ENCODE peak calls at places on chromosomes 5 and 9, in ten cellular contexts. I, B, G, E, H, M, K, C, X and A are unnamed samples.

GRCh38 chr5:133354323-133355161 is 257.8 kb downstream of the FSTL4 start:
- DNase-seq in M (no peak), I (no peak), G (no peak), B (no peak), C (no peak), H (peak), K (no peak), E (no peak), X (no peak), A (no peak)

GRCh38 chr5:66828551-66829421 is 232.6 kb downstream of the MAST4 start:
- DNase-seq in E (peak), C (peak), H (no peak), B (peak), K (peak), G (no peak), I (peak), M (peak), X (peak), A (peak)

GRCh38 chr5:132822650-132823480 is 7.6 kb downstream of the SHROOM1 start:
- DNase-seq in K (no peak), I (peak), E (no peak), B (no peak), G (peak), C (no peak), X (no peak), M (peak), H (no peak), A (no peak)

GRCh38 chr5:86880785-86881492 is 263.2 kb downstream of the COX7C start:
- DNase-seq in M (peak), K (peak), B (no peak), H (no peak), I (peak), G (peak), E (peak), X (no peak), C (no peak), A (peak)

GRCh38 chr9:89658401-89658800 is 53.6 kb downstream of the GADD45G start:
- DNase-seq in H (no peak), I (no peak), M (peak), C (no peak), K (no peak), G (no peak), B (no peak), E (no peak), X (no peak), A (no peak)

GRCh38 chr5:89087551-89088318 is 204.8 kb upstream of the MEF2C start:
- DNase-seq in E (no peak), B (no peak), C (no peak), M (peak), H (no peak), I (no peak), G (no peak), K (no peak), X (no peak), A (no peak)

GRCh38 chr9:132001550-132001949 is 78.1 kb downstream of the MED27 start:
- DNase-seq in K (no peak), X (no peak), G (no peak), E (no peak), B (no peak), H (no peak), M (no peak), I (no peak), C (no peak), A (no peak)

GRCh38 chr5:107805166-107805565 is 134.4 kb upstream of the EFNA5 start:
- DNase-seq in B (no peak), M (peak), C (no peak), K (no peak), G (no peak), H (no peak), X (no peak), I (no peak), E (no peak), A (no peak)

GRCh38 chr5:10600629-10601245 is 36.9 kb downstream of the ANKRD33B start:
- DNase-seq in C (no peak), E (no peak), M (no peak), X (no peak), G (no peak), I (no peak), B (no peak), H (peak), K (no peak), A (no peak)

GRCh38 chr9:98182069-98182820 is 10.2 kb downstream of the CORO2A start:
- DNase-seq in H (no peak), E (no peak), I (no peak), M (no peak), X (no peak), G (no peak), B (no peak), C (no peak), K (no peak), A (no peak)

GRCh38 chr9:19677929-19678328 is 110.9 kb downstream of the SLC24A2 start:
- DNase-seq in E (no peak), H (no peak), M (no peak), B (no peak), G (no peak), X (no peak), I (no peak), K (no peak), C (no peak), A (no peak)

GRCh38 chr9:82560457-82560904 is 502.5 kb downstream of the RASEF start:
- DNase-seq in X (no peak), G (no peak), H (no peak), M (no peak), I (no peak), B (no peak), C (no peak), E (no peak), K (peak), A (no peak)

GRCh38 chr5:131423056-131423455 is 159.2 kb downstream of the CDC42SE2 start:
- DNase-seq in I (no peak), C (no peak), G (no peak), M (peak), B (no peak), K (peak), X (no peak), H (no peak), E (peak), A (no peak)

GRCh38 chr9:114156658-114157421 is 1.5 kb downstream of the COL27A1 start:
- DNase-seq in K (no peak), C (peak), E (peak), X (no peak), B (no peak), I (peak), M (peak), G (no peak), H (peak), A (peak)

GRCh38 chr9:133676450-133676849 is 40.3 kb downstream of the DBH start:
- DNase-seq in G (no peak), X (no peak), E (no peak), H (no peak), C (no peak), B (no peak), I (peak), K (no peak), M (no peak), A (no peak)

GRCh38 chr9:120388000-120388855 is 191.7 kb downstream of the CDK5RAP2 start:
- DNase-seq in X (no peak), M (no peak), K (no peak), I (no peak), G (no peak), C (peak), H (no peak), E (no peak), B (no peak), A (no peak)

GRCh38 chr5:42547146-42547545 is 123.9 kb downstream of the GHR start:
- DNase-seq in I (no peak), E (peak), K (no peak), B (no peak), C (no peak), X (no peak), G (no peak), M (no peak), H (no peak), A (no peak)

GRCh38 chr5:170642776-170643436 is 139.1 kb downstream of the KCNIP1 start:
- DNase-seq in I (peak), H (no peak), K (no peak), G (no peak), M (no peak), E (no peak), X (no peak), B (no peak), C (no peak), A (no peak)

GRCh38 chr5:17365756-17366155 is 132.3 kb upstream of the TAF11L2 start:
- DNase-seq in I (no peak), K (no peak), M (no peak), X (no peak), E (peak), G (no peak), H (no peak), C (no peak), B (no peak), A (no peak)

GRCh38 chr5:90408571-90409317 is 812 bp downstream of the CETN3 start:
- DNase-seq in K (peak), H (no peak), E (no peak), G (no peak), C (no peak), I (no peak), X (no peak), M (peak), B (no peak), A (no peak)

GRCh38 chr9:26229324-26230054 is 551.2 kb upstream of the TUSC1 start:
- DNase-seq in K (no peak), H (no peak), X (no peak), G (no peak), I (no peak), M (no peak), C (no peak), E (no peak), B (no peak), A (no peak)

GRCh38 chr5:113181409-113181808 is 204.8 kb downstream of the DCP2 start:
- DNase-seq in E (no peak), G (no peak), I (no peak), H (no peak), C (no peak), M (no peak), B (no peak), K (no peak), X (no peak), A (no peak)

GRCh38 chr9:82334286-82334685 is 345.7 kb downstream of the SPATA31D1 start:
- DNase-seq in G (no peak), H (no peak), E (no peak), K (no peak), M (no peak), I (no peak), X (no peak), B (no peak), C (no peak), A (no peak)

GRCh38 chr5:104800440-104801048 is 1238.0 kb upstream of the NUDT12 start:
- DNase-seq in X (no peak), C (no peak), M (no peak), H (no peak), G (no peak), I (no peak), K (peak), B (no peak), E (no peak), A (no peak)

GRCh38 chr5:1652873-1653707 is 129.3 kb upstream of the LPCAT1 start:
- DNase-seq in M (peak), K (no peak), G (no peak), I (no peak), H (peak), C (no peak), E (no peak), X (no peak), B (no peak), A (no peak)

GRCh38 chr9:88583901-88584596 is 49.1 kb downstream of the NXNL2 start:
- DNase-seq in K (no peak), I (no peak), H (no peak), X (no peak), E (peak), B (no peak), C (no peak), M (no peak), G (no peak), A (no peak)

GRCh38 chr9:92506184-92506857 is 24.0 kb upstream of the ASPN start:
- DNase-seq in G (no peak), X (no peak), H (no peak), M (no peak), K (no peak), I (no peak), E (peak), C (no peak), B (no peak), A (peak)

GRCh38 chr5:14143843-14144585 is 872 bp downstream of the TRIO start:
- DNase-seq in E (no peak), H (no peak), X (no peak), B (peak), K (no peak), G (peak), M (peak), C (peak), I (peak), A (no peak)

GRCh38 chr5:177427919-177428573 is 1.6 kb downstream of the GRK6 start:
- DNase-seq in K (no peak), I (no peak), E (no peak), B (no peak), H (no peak), G (no peak), X (no peak), C (no peak), M (no peak), A (no peak)

GRCh38 chr5:60959156-60959555 is 14.2 kb downstream of the NDUFAF2 start:
- DNase-seq in B (no peak), I (no peak), X (no peak), G (no peak), K (no peak), C (no peak), M (peak), H (no peak), E (no peak), A (no peak)

GRCh38 chr5:2024986-2025721 is 142.4 kb upstream of the IRX4 start:
- DNase-seq in C (no peak), M (no peak), X (no peak), G (no peak), B (no peak), K (no peak), H (no peak), I (no peak), E (no peak), A (no peak)

GRCh38 chr9:124551472-124552339 is 44.5 kb upstream of the NR5A1 start:
- DNase-seq in X (peak), E (peak), I (peak), C (peak), B (no peak), K (peak), G (peak), M (peak), H (no peak), A (no peak)

GRCh38 chr5:81750308-81751008 is 439 bp downstream of the SSBP2 start:
- DNase-seq in M (no peak), B (no peak), E (no peak), C (no peak), I (no peak), X (peak), H (no peak), K (no peak), G (peak), A (no peak)

GRCh38 chr9:90099262-90099982 is 494.6 kb downstream of the GADD45G start:
- DNase-seq in K (peak), M (peak), E (peak), B (no peak), X (no peak), C (no peak), H (no peak), I (no peak), G (no peak), A (no peak)

GRCh38 chr5:93620487-93621339 is 37.7 kb downstream of the NR2F1 start:
- DNase-seq in I (peak), B (peak), G (peak), H (peak), E (peak), C (peak), K (peak), M (peak), X (peak), A (no peak)